ENCODE peak calls at places on chromosome 11, in ten cellular contexts. C is upper lobe of right lung, S is fibroblast of lung, T is lower lobe of right lung, F is testis, X is lung, G is psoas muscle, J is lower leg skin, R is AG04450, A is GM23338. W is an unnamed sample.
A peak's percentile ranks its signal among the peaks of the same experiment; 100 is the strongest.

GRCh38 chr11:120225372-120225909 is 14.5 kb upstream of the POU2F3 start:
- DNase-seq in T (no peak), X (no peak), A (no peak), C (no peak), G (peak; percentile 59), J (no peak), R (no peak), S (no peak), F (no peak), W (no peak)

GRCh38 chr11:77029829-77030228 is 4.4 kb upstream of the B3GNT6 start:
- DNase-seq in T (no peak), J (no peak), R (no peak), C (no peak), A (no peak), S (no peak), G (no peak), X (no peak), F (no peak), W (no peak)

GRCh38 chr11:46308632-46309419 is 31.4 kb downstream of the CREB3L1 start:
- DNase-seq in C (peak; percentile 86), R (no peak), F (peak; percentile 89), G (peak; percentile 88), S (peak; percentile 55), T (peak; percentile 85), X (peak; percentile 68), J (peak; percentile 96), A (peak; percentile 94), W (no peak)

GRCh38 chr11:11476499-11476898 is 123.4 kb upstream of the CSNK2A3 start:
- DNase-seq in F (no peak), R (no peak), X (no peak), S (no peak), G (no peak), A (no peak), C (no peak), T (no peak), J (no peak), W (no peak)

GRCh38 chr11:125071408-125071807 is 8.3 kb downstream of the SLC37A2 start:
- DNase-seq in X (no peak), C (no peak), T (peak; percentile 39), A (no peak), R (no peak), J (peak; percentile 81), S (no peak), G (no peak), F (no peak), W (no peak)

GRCh38 chr11:101129203-101129943 is at the start of gene PGR:
- DNase-seq in F (peak; percentile 59), R (no peak), T (peak; percentile 49), X (peak; percentile 49), A (peak; percentile 55), C (peak; percentile 70), S (no peak), J (peak; percentile 85), G (peak; percentile 49), W (no peak)

GRCh38 chr11:26936109-26936508 is 57.8 kb upstream of the FIBIN start:
- DNase-seq in R (no peak), S (no peak), C (no peak), T (no peak), F (no peak), A (no peak), X (no peak), G (no peak), J (no peak), W (no peak)

GRCh38 chr11:35318977-35319925 is 100.1 kb downstream of the SLC1A2 start:
- DNase-seq in G (no peak), F (no peak), J (no peak), C (no peak), S (peak; percentile 76), X (no peak), A (no peak), R (no peak), T (no peak), W (no peak)

GRCh38 chr11:110991621-110992355 is 253.7 kb upstream of the POU2AF2 start:
- DNase-seq in T (no peak), F (peak; percentile 48), A (no peak), R (no peak), C (no peak), G (peak; percentile 68), X (no peak), J (no peak), S (peak; percentile 65), W (no peak)

GRCh38 chr11:74085542-74085892 is 76.6 kb upstream of the UCP3 start:
- DNase-seq in J (no peak), T (no peak), X (no peak), F (no peak), A (no peak), C (no peak), G (no peak), S (peak; percentile 54), R (no peak), W (no peak)

GRCh38 chr11:76763573-76764348 is 19.4 kb upstream of the TSKU start:
- DNase-seq in J (no peak), F (peak; percentile 52), T (no peak), G (peak; percentile 67), S (peak; percentile 95), C (no peak), A (no peak), X (no peak), R (no peak), W (peak; percentile 67)

GRCh38 chr11:57513911-57514537 is 1.5 kb downstream of the SLC43A1 start:
- DNase-seq in J (peak; percentile 91), T (peak; percentile 63), X (peak; percentile 46), R (no peak), A (peak; percentile 81), C (peak; percentile 76), S (peak; percentile 43), F (peak; percentile 59), G (peak; percentile 66), W (no peak)

GRCh38 chr11:122773781-122774266 is 64.5 kb upstream of the CRTAM start:
- DNase-seq in T (no peak), J (no peak), R (no peak), X (no peak), S (no peak), C (no peak), A (no peak), F (no peak), G (no peak), W (no peak)

GRCh38 chr11:61777234-61778090 is 14.9 kb downstream of the TMEM258 start:
- DNase-seq in X (no peak), S (peak; percentile 11), G (peak; percentile 79), A (peak; percentile 84), J (no peak), T (no peak), F (peak; percentile 82), R (no peak), C (no peak), W (no peak)
- H3K4me3 ChIP-seq in X (no peak overlapping the region), S (no peak overlapping the region), G (peak overlapping the region; percentile 53), A (no peak overlapping the region), J (no peak overlapping the region), T (peak overlapping the region; percentile 18), F (peak overlapping the region; percentile 12), R (no peak overlapping the region), C (peak overlapping the region; percentile 16), W (no peak overlapping the region)

GRCh38 chr11:118908264-118908663 is 17.5 kb downstream of the BCL9L start:
- DNase-seq in C (peak; percentile 40), F (no peak), A (no peak), X (no peak), G (peak; percentile 48), J (no peak), S (no peak), R (no peak), T (peak; percentile 39), W (no peak)

GRCh38 chr11:118907749-118908106 is 18.0 kb downstream of the BCL9L start:
- DNase-seq in A (peak; percentile 69), J (no peak), X (no peak), R (no peak), S (no peak), T (peak; percentile 36), G (no peak), F (no peak), C (peak; percentile 54), W (no peak)

GRCh38 chr11:118909619-118910308 is 16.0 kb downstream of the BCL9L start:
- DNase-seq in R (no peak), F (no peak), X (no peak), J (no peak), T (no peak), S (no peak), G (no peak), A (peak; percentile 35), C (no peak), W (no peak)

GRCh38 chr11:118910309-118911112 is 15.2 kb downstream of the BCL9L start:
- DNase-seq in R (peak; percentile 81), S (peak; percentile 95), A (peak; percentile 92), F (peak; percentile 72), C (peak; percentile 91), G (peak; percentile 90), T (peak; percentile 87), J (peak; percentile 94), X (peak; percentile 83), W (no peak)

GRCh38 chr11:118908931-118909618 is 16.7 kb downstream of the BCL9L start:
- DNase-seq in A (peak; percentile 80), S (peak; percentile 93), G (peak; percentile 94), F (peak; percentile 89), C (peak; percentile 84), X (no peak), J (peak; percentile 95), R (peak; percentile 83), T (peak; percentile 75), W (no peak)
- TF ChIP-seq CTCF in A (no peak), S (no peak), G (no peak), F (no peak), C (no peak), X (no peak), J (no peak), R (no peak), T (no peak), W (no peak)

GRCh38 chr11:128515766-128516466 is 71.4 kb downstream of the ETS1 start:
- DNase-seq in T (no peak), X (no peak), F (no peak), S (no peak), G (no peak), A (no peak), R (no peak), J (no peak), C (no peak), W (no peak)
- H3K4me3 ChIP-seq in T (peak overlapping the region; percentile 71), X (peak overlapping the region; percentile 24), F (no peak overlapping the region), S (peak overlapping the region; percentile 96), G (peak overlapping the region; percentile 88), A (no peak overlapping the region), R (peak overlapping the region; percentile 0), J (no peak overlapping the region), C (peak overlapping the region; percentile 74), W (peak overlapping the region; percentile 82)

GRCh38 chr11:127006311-127006710 is 5.7 kb upstream of the KIRREL3 start:
- DNase-seq in A (no peak), S (peak; percentile 69), G (no peak), R (no peak), X (no peak), C (no peak), F (no peak), T (no peak), J (no peak), W (no peak)

GRCh38 chr11:127002669-127003259 is 2.2 kb upstream of the KIRREL3 start:
- DNase-seq in J (no peak), T (no peak), C (no peak), F (no peak), A (no peak), S (no peak), G (no peak), X (no peak), R (no peak), W (no peak)

GRCh38 chr11:127000291-127000968 is at the start of gene KIRREL3:
- DNase-seq in X (no peak), S (peak; percentile 48), F (peak; percentile 20), R (no peak), C (no peak), A (peak; percentile 53), G (no peak), J (no peak), T (no peak), W (no peak)

GRCh38 chr11:127000991-127001390 is 421 bp upstream of the KIRREL3 start:
- DNase-seq in J (no peak), G (no peak), A (no peak), X (no peak), T (no peak), R (no peak), C (no peak), S (peak; percentile 44), F (no peak), W (no peak)

GRCh38 chr11:127003260-127003981 is 2.9 kb upstream of the KIRREL3 start:
- DNase-seq in X (no peak), G (no peak), A (peak; percentile 91), C (no peak), J (no peak), T (no peak), S (peak; percentile 72), F (peak; percentile 45), R (no peak), W (no peak)
- TF ChIP-seq CTCF in X (no peak), G (no peak), A (peak; percentile 62), C (no peak), J (no peak), T (peak; percentile 20), S (peak; percentile 7), F (no peak), R (peak; percentile 49), W (peak; percentile 72)